ENCODE peak calls at places on chromosomes 6 and 20, in four cellular contexts. One of them, this sample, is unnamed.

GRCh38 chr6:154447929-154448328 is 62.6 kb downstream of the CNKSR3 start:
- DNase-seq in caudate nucleus: no peak
- DNase-seq in EH: peak
- DNase-seq in glomerular endothelial cell: peak
- DNase-seq in this sample: peak

GRCh38 chr20:460707-461106 is 1.6 kb downstream of the TBC1D20 start:
- DNase-seq in caudate nucleus: no peak
- DNase-seq in glomerular endothelial cell: no peak
- DNase-seq in EH: peak
- DNase-seq in this sample: no peak

GRCh38 chr6:44708208-44708607 is 320.7 kb downstream of the CDC5L start:
- DNase-seq in caudate nucleus: no peak
- DNase-seq in glomerular endothelial cell: no peak
- DNase-seq in EH: no peak
- DNase-seq in this sample: no peak

GRCh38 chr20:41701596-41702350 is 83.6 kb upstream of the CHD6 start:
- DNase-seq in caudate nucleus: no peak
- DNase-seq in glomerular endothelial cell: no peak
- DNase-seq in EH: peak
- DNase-seq in this sample: no peak

GRCh38 chr6:2432258-2432657 is 186.9 kb upstream of the GMDS start:
- DNase-seq in caudate nucleus: no peak
- DNase-seq in EH: peak
- DNase-seq in glomerular endothelial cell: no peak
- DNase-seq in this sample: no peak

GRCh38 chr6:73252703-73253102 is 10.3 kb downstream of the KHDC1 start:
- DNase-seq in glomerular endothelial cell: no peak
- DNase-seq in EH: no peak
- DNase-seq in caudate nucleus: no peak
- DNase-seq in this sample: no peak

GRCh38 chr6:8082954-8083858 is 19.0 kb upstream of the BLOC1S5 start:
- DNase-seq in glomerular endothelial cell: peak
- DNase-seq in caudate nucleus: no peak
- DNase-seq in EH: peak
- DNase-seq in this sample: peak

GRCh38 chr20:12925214-12925755 is 83.5 kb upstream of the SPTLC3 start:
- DNase-seq in caudate nucleus: peak
- DNase-seq in glomerular endothelial cell: peak
- DNase-seq in EH: peak
- DNase-seq in this sample: peak

GRCh38 chr20:8720089-8720488 is 348.8 kb upstream of the PLCB4 start:
- DNase-seq in EH: peak
- DNase-seq in caudate nucleus: no peak
- DNase-seq in glomerular endothelial cell: no peak
- DNase-seq in this sample: no peak

GRCh38 chr6:26258199-26258977 is 106.6 kb upstream of the BTN3A2 start:
- DNase-seq in EH: no peak
- DNase-seq in glomerular endothelial cell: no peak
- DNase-seq in caudate nucleus: no peak
- DNase-seq in this sample: no peak

GRCh38 chr20:50595988-50596693 is 86.0 kb downstream of the PTPN1 start:
- DNase-seq in EH: peak
- DNase-seq in glomerular endothelial cell: no peak
- DNase-seq in caudate nucleus: no peak
- DNase-seq in this sample: no peak

GRCh38 chr6:84648444-84648843 is 116.0 kb downstream of the TBX18 start:
- DNase-seq in EH: no peak
- DNase-seq in caudate nucleus: no peak
- DNase-seq in glomerular endothelial cell: no peak
- DNase-seq in this sample: no peak

GRCh38 chr6:408599-409102 is 17.1 kb downstream of the IRF4 start:
- DNase-seq in glomerular endothelial cell: no peak
- DNase-seq in caudate nucleus: no peak
- DNase-seq in EH: peak
- DNase-seq in this sample: no peak

GRCh38 chr6:125544819-125545218 is 204.6 kb upstream of the HEY2 start:
- DNase-seq in glomerular endothelial cell: no peak
- DNase-seq in caudate nucleus: no peak
- DNase-seq in EH: no peak
- DNase-seq in this sample: no peak

GRCh38 chr6:47423087-47423486 is 54.5 kb upstream of the CD2AP start:
- DNase-seq in EH: no peak
- DNase-seq in glomerular endothelial cell: no peak
- DNase-seq in caudate nucleus: no peak
- DNase-seq in this sample: no peak

This sample was measured in pulmonary artery endothelial cell.